ENCODE peak calls at places on chromosomes 7 and 10, in five cellular contexts. One of them, this sample, is unnamed.

GRCh38 chr7:115561341-115562110 is 469.0 kb downstream of the TFEC start:
- DNase-seq in mammary epithelial cell: no peak
- DNase-seq in MM.1S: no peak
- DNase-seq in upper lobe of right lung: no peak
- DNase-seq in fibroblast of lung: peak; percentile 95
- DNase-seq in this sample: no peak

GRCh38 chr10:71359364-71360046 is 37.2 kb upstream of the CDH23 start:
- DNase-seq in mammary epithelial cell: no peak
- DNase-seq in MM.1S: no peak
- DNase-seq in upper lobe of right lung: peak; percentile 70
- DNase-seq in fibroblast of lung: no peak
- DNase-seq in this sample: no peak

GRCh38 chr10:80274396-80275134 is 14.9 kb downstream of the MAT1A start:
- DNase-seq in mammary epithelial cell: no peak
- DNase-seq in MM.1S: no peak
- DNase-seq in upper lobe of right lung: no peak
- DNase-seq in fibroblast of lung: no peak
- DNase-seq in this sample: no peak

GRCh38 chr10:62095341-62096071 is 173.1 kb downstream of the RTKN2 start:
- DNase-seq in mammary epithelial cell: peak; percentile 55
- DNase-seq in MM.1S: no peak
- DNase-seq in upper lobe of right lung: no peak
- DNase-seq in fibroblast of lung: peak; percentile 81
- DNase-seq in this sample: no peak

GRCh38 chr7:44838751-44839150 is 9.1 kb downstream of the H2AZ2 start:
- DNase-seq in mammary epithelial cell: no peak
- DNase-seq in MM.1S: no peak
- DNase-seq in upper lobe of right lung: no peak
- DNase-seq in fibroblast of lung: no peak
- DNase-seq in this sample: no peak

GRCh38 chr10:122515588-122516231 is 44.8 kb upstream of the DMBT1 start:
- DNase-seq in mammary epithelial cell: peak; percentile 91
- DNase-seq in MM.1S: no peak
- DNase-seq in upper lobe of right lung: no peak
- DNase-seq in fibroblast of lung: peak; percentile 80
- DNase-seq in this sample: no peak

GRCh38 chr7:115477193-115477651 is 553.3 kb downstream of the TFEC start:
- DNase-seq in mammary epithelial cell: no peak
- DNase-seq in MM.1S: no peak
- DNase-seq in upper lobe of right lung: no peak
- DNase-seq in fibroblast of lung: peak; percentile 38
- DNase-seq in this sample: no peak

GRCh38 chr10:21593986-21594385 is 60.0 kb downstream of the MLLT10 start:
- DNase-seq in mammary epithelial cell: no peak
- DNase-seq in MM.1S: no peak
- DNase-seq in upper lobe of right lung: no peak
- DNase-seq in fibroblast of lung: no peak
- DNase-seq in this sample: no peak

GRCh38 chr7:104848386-104848990 is 165.5 kb upstream of the KMT2E start:
- DNase-seq in mammary epithelial cell: peak; percentile 25
- DNase-seq in MM.1S: peak; percentile 31
- DNase-seq in upper lobe of right lung: no peak
- DNase-seq in fibroblast of lung: peak; percentile 17
- DNase-seq in this sample: peak; percentile 52

GRCh38 chr10:100157140-100157539 is 28.7 kb downstream of the ERLIN1 start:
- DNase-seq in mammary epithelial cell: peak; percentile 81
- DNase-seq in MM.1S: no peak
- DNase-seq in upper lobe of right lung: no peak
- DNase-seq in fibroblast of lung: no peak
- DNase-seq in this sample: no peak

GRCh38 chr7:121608785-121609184 is 212.7 kb upstream of the FAM3C start:
- DNase-seq in mammary epithelial cell: no peak
- DNase-seq in MM.1S: no peak
- DNase-seq in upper lobe of right lung: no peak
- DNase-seq in fibroblast of lung: no peak
- DNase-seq in this sample: no peak

GRCh38 chr7:113143486-113144257 is 25.3 kb upstream of the SMIM30 start:
- DNase-seq in mammary epithelial cell: no peak
- DNase-seq in MM.1S: peak; percentile 12
- DNase-seq in upper lobe of right lung: no peak
- DNase-seq in fibroblast of lung: no peak
- DNase-seq in this sample: no peak

GRCh38 chr10:132994371-132994796 is 52.0 kb upstream of the CFAP46 start:
- DNase-seq in mammary epithelial cell: no peak
- DNase-seq in MM.1S: no peak
- DNase-seq in upper lobe of right lung: no peak
- DNase-seq in fibroblast of lung: no peak
- DNase-seq in this sample: no peak

GRCh38 chr10:50316695-50317648 is 65.7 kb upstream of the ASAH2 start:
- DNase-seq in mammary epithelial cell: peak; percentile 47
- DNase-seq in MM.1S: no peak
- DNase-seq in upper lobe of right lung: no peak
- DNase-seq in fibroblast of lung: peak; percentile 47
- DNase-seq in this sample: no peak

GRCh38 chr10:20740128-20740527 is 157.0 kb downstream of the NEBL start:
- DNase-seq in mammary epithelial cell: no peak
- DNase-seq in MM.1S: no peak
- DNase-seq in upper lobe of right lung: no peak
- DNase-seq in fibroblast of lung: no peak
- DNase-seq in this sample: no peak

GRCh38 chr10:127928021-127928806 is 21.3 kb downstream of the PTPRE start:
- DNase-seq in mammary epithelial cell: no peak
- DNase-seq in MM.1S: no peak
- DNase-seq in upper lobe of right lung: no peak
- DNase-seq in fibroblast of lung: peak; percentile 84
- DNase-seq in this sample: no peak

GRCh38 chr10:101639141-101639900 is 51.2 kb downstream of the DPCD start:
- DNase-seq in mammary epithelial cell: no peak
- DNase-seq in MM.1S: no peak
- DNase-seq in upper lobe of right lung: no peak
- DNase-seq in fibroblast of lung: no peak
- DNase-seq in this sample: no peak

GRCh38 chr7:120793213-120793936 is 64.6 kb downstream of the TSPAN12 start:
- DNase-seq in mammary epithelial cell: no peak
- DNase-seq in MM.1S: no peak
- DNase-seq in upper lobe of right lung: no peak
- DNase-seq in fibroblast of lung: no peak
- DNase-seq in this sample: no peak

GRCh38 chr10:93751832-93752231 is 5.9 kb upstream of the LGI1 start:
- DNase-seq in mammary epithelial cell: peak; percentile 7
- DNase-seq in MM.1S: no peak
- DNase-seq in upper lobe of right lung: no peak
- DNase-seq in fibroblast of lung: peak; percentile 23
- DNase-seq in this sample: no peak

GRCh38 chr10:128971324-128971723 is 495.7 kb upstream of the MGMT start:
- DNase-seq in mammary epithelial cell: no peak
- DNase-seq in MM.1S: no peak
- DNase-seq in upper lobe of right lung: no peak
- DNase-seq in fibroblast of lung: no peak
- DNase-seq in this sample: no peak

GRCh38 chr7:127943541-127944521 is 87.4 kb downstream of the LRRC4 start:
- DNase-seq in mammary epithelial cell: no peak
- DNase-seq in MM.1S: no peak
- DNase-seq in upper lobe of right lung: no peak
- DNase-seq in fibroblast of lung: peak; percentile 79
- DNase-seq in this sample: no peak

GRCh38 chr10:97525683-97526110 is 27.0 kb downstream of the UBTD1 start:
- DNase-seq in mammary epithelial cell: no peak
- DNase-seq in MM.1S: no peak
- DNase-seq in upper lobe of right lung: no peak
- DNase-seq in fibroblast of lung: no peak
- DNase-seq in this sample: no peak

GRCh38 chr7:153381275-153382119 is 621.9 kb downstream of the ACTR3B start:
- DNase-seq in mammary epithelial cell: peak; percentile 0
- DNase-seq in MM.1S: peak; percentile 38
- DNase-seq in upper lobe of right lung: peak; percentile 66
- DNase-seq in fibroblast of lung: no peak
- DNase-seq in this sample: peak; percentile 11

DNA sequence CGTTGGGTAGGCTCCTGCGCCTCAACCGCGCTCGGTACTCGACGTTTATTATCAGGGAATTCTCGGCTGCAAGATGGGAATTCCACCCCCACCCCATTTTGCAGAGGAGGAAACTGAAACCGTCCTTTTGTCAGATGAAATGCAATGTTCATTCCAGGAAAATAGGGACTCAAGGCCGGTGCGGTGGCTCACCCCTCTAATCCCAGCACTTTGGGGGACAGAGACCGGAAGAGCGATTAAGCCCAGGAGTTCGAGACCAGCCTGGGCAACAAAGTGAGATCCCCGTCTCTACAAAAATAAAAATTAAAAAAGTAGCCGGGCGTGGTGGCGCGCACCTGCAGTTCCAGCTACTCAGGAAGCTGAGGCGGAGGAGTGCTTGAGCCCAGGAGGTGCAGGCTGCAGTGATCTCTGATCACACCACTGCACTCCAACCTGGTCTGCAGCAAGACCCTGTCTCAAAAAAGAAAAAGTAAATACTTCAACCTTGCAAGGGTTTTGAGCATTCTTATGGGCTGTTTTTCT is 720 bp upstream of the RFC2 start:
- DNase-seq in mammary epithelial cell: no peak
- DNase-seq in MM.1S: no peak
- DNase-seq in upper lobe of right lung: no peak
- DNase-seq in fibroblast of lung: no peak
- DNase-seq in this sample: no peak
- H3K4me3 ChIP-seq in mammary epithelial cell: peak overlapping the region; percentile 88
- H3K4me3 ChIP-seq in MM.1S: peak overlapping the region; percentile 94
- H3K4me3 ChIP-seq in upper lobe of right lung: peak overlapping the region; percentile 92
- H3K4me3 ChIP-seq in fibroblast of lung: peak overlapping the region; percentile 99
- H3K4me3 ChIP-seq in this sample: peak overlapping the region; percentile 85

DNA sequence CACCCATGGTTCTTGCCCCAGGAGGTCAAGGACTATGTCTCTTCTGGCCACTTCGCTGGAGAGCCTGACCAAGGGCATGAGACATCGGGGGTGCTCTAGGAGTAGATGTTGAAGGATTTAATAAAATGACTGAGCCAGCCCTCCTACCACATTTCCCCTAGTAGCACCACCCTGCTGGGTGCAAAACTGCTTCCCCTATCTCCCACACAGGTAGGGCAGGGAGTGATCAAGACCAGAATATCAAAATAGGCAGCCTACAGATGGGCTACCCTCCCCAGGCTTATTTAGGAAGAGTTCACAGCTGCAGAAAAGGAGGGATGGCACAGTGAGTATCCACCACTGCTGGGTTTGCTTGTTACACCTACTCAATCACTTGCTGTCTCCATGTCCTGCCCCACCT is 103.9 kb downstream of the FGFR2 start:
- DNase-seq in mammary epithelial cell: no peak
- DNase-seq in MM.1S: no peak
- DNase-seq in upper lobe of right lung: no peak
- DNase-seq in fibroblast of lung: no peak
- DNase-seq in this sample: no peak
- H3K27ac ChIP-seq in mammary epithelial cell: no peak overlapping the region
- H3K27ac ChIP-seq in MM.1S: no peak overlapping the region
- H3K27ac ChIP-seq in upper lobe of right lung: no peak overlapping the region
- H3K27ac ChIP-seq in fibroblast of lung: no peak overlapping the region
- H3K27ac ChIP-seq in this sample: no peak overlapping the region

GRCh38 chr7:42311195-42311594 is 74.2 kb upstream of the GLI3 start:
- DNase-seq in mammary epithelial cell: no peak
- DNase-seq in MM.1S: no peak
- DNase-seq in upper lobe of right lung: no peak
- DNase-seq in fibroblast of lung: no peak
- DNase-seq in this sample: no peak

GRCh38 chr7:42319631-42320030 is 82.6 kb upstream of the GLI3 start:
- DNase-seq in mammary epithelial cell: peak; percentile 19
- DNase-seq in MM.1S: no peak
- DNase-seq in upper lobe of right lung: no peak
- DNase-seq in fibroblast of lung: no peak
- DNase-seq in this sample: no peak

GRCh38 chr7:42315631-42316030 is 78.6 kb upstream of the GLI3 start:
- DNase-seq in mammary epithelial cell: peak; percentile 17
- DNase-seq in MM.1S: no peak
- DNase-seq in upper lobe of right lung: no peak
- DNase-seq in fibroblast of lung: peak; percentile 68
- DNase-seq in this sample: no peak

GRCh38 chr7:42315096-42315495 is 78.1 kb upstream of the GLI3 start:
- DNase-seq in mammary epithelial cell: no peak
- DNase-seq in MM.1S: no peak
- DNase-seq in upper lobe of right lung: no peak
- DNase-seq in fibroblast of lung: no peak
- DNase-seq in this sample: no peak

DNA sequence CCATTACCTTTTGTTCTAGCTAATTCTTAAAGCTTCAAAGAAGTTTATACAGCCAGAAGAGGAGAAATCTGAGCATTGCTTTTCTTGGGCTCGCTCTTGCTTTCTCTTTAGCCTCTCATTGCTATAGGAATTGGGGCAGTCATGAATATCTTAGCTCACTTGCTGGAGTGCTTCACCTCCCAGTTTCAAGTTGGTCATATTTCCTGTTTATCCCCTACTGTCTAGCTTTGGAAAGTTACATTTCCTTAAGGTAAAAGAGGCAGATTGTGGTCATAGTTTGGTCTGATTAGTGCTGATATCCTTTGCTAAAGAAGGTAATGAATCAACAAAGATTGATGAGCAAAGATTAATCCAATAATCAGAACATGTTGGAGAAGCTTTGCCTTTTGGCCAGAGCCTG is 77.7 kb upstream of the GLI3 start:
- DNase-seq in mammary epithelial cell: no peak
- DNase-seq in MM.1S: no peak
- DNase-seq in upper lobe of right lung: no peak
- DNase-seq in fibroblast of lung: peak; percentile 29
- DNase-seq in this sample: no peak
- H3K4me3 ChIP-seq in mammary epithelial cell: no peak overlapping the region
- H3K4me3 ChIP-seq in MM.1S: no peak overlapping the region
- H3K4me3 ChIP-seq in upper lobe of right lung: no peak overlapping the region
- H3K4me3 ChIP-seq in fibroblast of lung: no peak overlapping the region
- H3K4me3 ChIP-seq in this sample: no peak overlapping the region

GRCh38 chr7:31123317-31123716 is 71.2 kb downstream of the ADCYAP1R1 start:
- DNase-seq in mammary epithelial cell: no peak
- DNase-seq in MM.1S: no peak
- DNase-seq in upper lobe of right lung: no peak
- DNase-seq in fibroblast of lung: no peak
- DNase-seq in this sample: no peak

GRCh38 chr7:31122649-31123058 is 70.5 kb downstream of the ADCYAP1R1 start:
- DNase-seq in mammary epithelial cell: peak; percentile 63
- DNase-seq in MM.1S: peak; percentile 45
- DNase-seq in upper lobe of right lung: no peak
- DNase-seq in fibroblast of lung: peak; percentile 81
- DNase-seq in this sample: peak; percentile 81

GRCh38 chr7:31125171-31125570 is 73.1 kb downstream of the ADCYAP1R1 start:
- DNase-seq in mammary epithelial cell: no peak
- DNase-seq in MM.1S: no peak
- DNase-seq in upper lobe of right lung: no peak
- DNase-seq in fibroblast of lung: no peak
- DNase-seq in this sample: no peak

GRCh38 chr7:31121641-31122040 is 69.5 kb downstream of the ADCYAP1R1 start:
- DNase-seq in mammary epithelial cell: no peak
- DNase-seq in MM.1S: no peak
- DNase-seq in upper lobe of right lung: no peak
- DNase-seq in fibroblast of lung: no peak
- DNase-seq in this sample: no peak

DNA sequence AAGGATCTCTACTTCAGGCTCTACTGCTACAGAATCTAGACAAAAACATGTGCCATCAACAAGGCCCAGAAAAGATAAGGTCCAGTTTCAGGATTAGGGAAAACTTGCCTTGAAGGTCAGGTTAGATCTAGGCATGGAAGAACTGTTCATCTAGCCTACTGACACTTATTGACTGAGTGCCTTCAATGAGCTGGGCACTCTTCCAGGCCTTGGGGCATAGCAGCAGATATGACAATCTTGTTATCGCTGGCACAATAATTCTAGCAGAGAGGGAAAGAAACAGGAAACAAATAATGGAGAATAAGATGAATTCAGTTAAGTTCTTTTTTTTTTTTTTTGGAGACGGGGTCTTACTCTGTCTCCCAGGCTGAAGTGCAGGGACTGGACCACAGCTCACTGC is 71.6 kb downstream of the ADCYAP1R1 start:
- DNase-seq in mammary epithelial cell: no peak
- DNase-seq in MM.1S: no peak
- DNase-seq in upper lobe of right lung: no peak
- DNase-seq in fibroblast of lung: no peak
- DNase-seq in this sample: no peak
- H3K27ac ChIP-seq in mammary epithelial cell: no peak overlapping the region
- H3K27ac ChIP-seq in MM.1S: no peak overlapping the region
- H3K27ac ChIP-seq in upper lobe of right lung: no peak overlapping the region
- H3K27ac ChIP-seq in fibroblast of lung: no peak overlapping the region
- H3K27ac ChIP-seq in this sample: no peak overlapping the region

This sample was measured in iPS DF 6.9.